ENCODE peak calls at places on chromosomes 1 and 21, in four cellular contexts. One of them, this sample, is unnamed.

GRCh38 chr21:35663856-35664606 is 396.3 kb downstream of the SETD4 start:
- DNase-seq in stomach: no peak
- DNase-seq in A549: no peak
- DNase-seq in HepG2: no peak
- DNase-seq in this sample: no peak

GRCh38 chr21:14075346-14076142 is 135.2 kb downstream of the LIPI start:
- DNase-seq in stomach: no peak
- DNase-seq in A549: no peak
- DNase-seq in HepG2: no peak
- DNase-seq in this sample: peak

GRCh38 chr1:100400332-100400933 is 48.1 kb downstream of the CDC14A start:
- DNase-seq in A549: no peak
- DNase-seq in stomach: peak
- DNase-seq in HepG2: peak
- DNase-seq in this sample: no peak

GRCh38 chr1:54982739-54983138 is 2.3 kb downstream of the TMEM61 start:
- DNase-seq in HepG2: peak
- DNase-seq in stomach: no peak
- DNase-seq in A549: no peak
- DNase-seq in this sample: no peak

GRCh38 chr21:43340491-43341348 is 86.2 kb downstream of the SIK1 start:
- DNase-seq in A549: peak
- DNase-seq in stomach: peak
- DNase-seq in HepG2: no peak
- DNase-seq in this sample: no peak

GRCh38 chr1:191371626-191372025 is 786.6 kb upstream of the RGS18 start:
- DNase-seq in A549: no peak
- DNase-seq in HepG2: no peak
- DNase-seq in stomach: no peak
- DNase-seq in this sample: peak

GRCh38 chr1:210918893-210919292 is 215.1 kb downstream of the KCNH1 start:
- DNase-seq in A549: no peak
- DNase-seq in stomach: no peak
- DNase-seq in HepG2: no peak
- DNase-seq in this sample: no peak

GRCh38 chr1:99955375-99955774 is 14.4 kb upstream of the SLC35A3 start:
- DNase-seq in A549: no peak
- DNase-seq in HepG2: no peak
- DNase-seq in stomach: no peak
- DNase-seq in this sample: no peak

GRCh38 chr1:98288494-98288893 is 367.7 kb upstream of the DPYD start:
- DNase-seq in HepG2: no peak
- DNase-seq in A549: no peak
- DNase-seq in stomach: no peak
- DNase-seq in this sample: no peak

GRCh38 chr1:161738627-161739287 is 10.8 kb upstream of the DUSP12 start:
- DNase-seq in HepG2: peak
- DNase-seq in stomach: peak
- DNase-seq in A549: peak
- DNase-seq in this sample: peak

GRCh38 chr1:88873737-88874374 is 17.5 kb downstream of the GTF2B start:
- DNase-seq in A549: no peak
- DNase-seq in stomach: no peak
- DNase-seq in HepG2: peak
- DNase-seq in this sample: no peak

GRCh38 chr1:154895779-154896178 is 25.7 kb upstream of the KCNN3 start:
- DNase-seq in HepG2: no peak
- DNase-seq in A549: no peak
- DNase-seq in stomach: no peak
- DNase-seq in this sample: no peak

GRCh38 chr1:198837276-198838021 is 198.6 kb downstream of the PTPRC start:
- DNase-seq in stomach: no peak
- DNase-seq in HepG2: no peak
- DNase-seq in A549: no peak
- DNase-seq in this sample: no peak

GRCh38 chr1:145918992-145919939 is 749 bp upstream of the PEX11B start:
- DNase-seq in HepG2: peak
- DNase-seq in A549: peak
- DNase-seq in stomach: peak
- DNase-seq in this sample: peak

GRCh38 chr1:153389978-153390879 is 644 bp downstream of the S100A8 start:
- DNase-seq in HepG2: no peak
- DNase-seq in A549: no peak
- DNase-seq in stomach: no peak
- DNase-seq in this sample: no peak

GRCh38 chr21:28215214-28215954 is 777.3 kb downstream of the LTN1 start:
- DNase-seq in A549: no peak
- DNase-seq in HepG2: no peak
- DNase-seq in stomach: no peak
- DNase-seq in this sample: no peak

GRCh38 chr1:32886012-32886827 is at the start of gene HPCA:
- DNase-seq in A549: peak
- DNase-seq in HepG2: peak
- DNase-seq in stomach: peak
- DNase-seq in this sample: no peak

GRCh38 chr1:235930543-235930942 is 63.8 kb upstream of the LYST start:
- DNase-seq in A549: no peak
- DNase-seq in HepG2: no peak
- DNase-seq in stomach: peak
- DNase-seq in this sample: no peak

GRCh38 chr1:53319296-53320101 is 8.4 kb downstream of the LRP8 start:
- DNase-seq in stomach: no peak
- DNase-seq in A549: no peak
- DNase-seq in HepG2: no peak
- DNase-seq in this sample: no peak

GRCh38 chr1:60234761-60235160 is 161.2 kb upstream of the C1orf87 start:
- DNase-seq in A549: no peak
- DNase-seq in stomach: no peak
- DNase-seq in HepG2: no peak
- DNase-seq in this sample: no peak

GRCh38 chr1:7551442-7551841 is 219.7 kb upstream of the VAMP3 start:
- DNase-seq in HepG2: no peak
- DNase-seq in stomach: no peak
- DNase-seq in A549: no peak
- DNase-seq in this sample: no peak

GRCh38 chr1:62280150-62280549 is 39.1 kb downstream of the KANK4 start:
- DNase-seq in A549: no peak
- DNase-seq in stomach: no peak
- DNase-seq in HepG2: no peak
- DNase-seq in this sample: no peak

GRCh38 chr1:196723325-196724185 is 51.1 kb upstream of the CFHR3 start:
- DNase-seq in stomach: peak
- DNase-seq in HepG2: peak
- DNase-seq in A549: peak
- DNase-seq in this sample: no peak

GRCh38 chr1:66533804-66534745 is at the start of gene SGIP1:
- DNase-seq in stomach: peak
- DNase-seq in HepG2: no peak
- DNase-seq in A549: no peak
- DNase-seq in this sample: peak

GRCh38 chr1:111503585-111504060 is at the start of the genes ADORA3 and TMIGD3:
- DNase-seq in HepG2: no peak
- DNase-seq in stomach: no peak
- DNase-seq in A549: no peak
- DNase-seq in this sample: no peak
- TF ChIP-seq POLR2A in HepG2: no peak
- TF ChIP-seq POLR2A in stomach: no peak
- TF ChIP-seq POLR2A in A549: no peak
- TF ChIP-seq POLR2A in this sample: no peak

GRCh38 chr1:231919900-231920299 is 293.3 kb downstream of the DISC1 start:
- DNase-seq in stomach: no peak
- DNase-seq in HepG2: no peak
- DNase-seq in A549: no peak
- DNase-seq in this sample: no peak
- TF ChIP-seq EP300 in stomach: no peak
- TF ChIP-seq EP300 in HepG2: no peak
- TF ChIP-seq EP300 in A549: no peak
- TF ChIP-seq EP300 in this sample: no peak

DNA sequence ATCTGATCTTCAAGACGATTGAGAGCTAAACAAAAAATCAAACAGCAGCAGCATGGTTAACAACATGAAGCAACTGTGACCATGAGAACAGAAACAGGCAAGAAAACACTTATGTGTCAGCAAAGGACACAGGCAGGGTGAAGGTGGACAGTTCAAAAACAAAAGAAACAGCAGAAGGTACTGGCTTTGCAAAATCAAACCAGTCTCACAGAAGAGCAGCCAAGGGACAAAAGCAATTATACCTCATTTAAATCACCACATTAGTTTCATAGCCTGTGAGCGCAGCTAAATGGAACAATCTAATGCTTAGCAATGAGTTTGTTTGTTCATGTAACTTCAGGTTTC is 59.1 kb downstream of the CAPN2 start:
- DNase-seq in stomach: no peak
- DNase-seq in A549: no peak
- DNase-seq in HepG2: no peak
- DNase-seq in this sample: no peak
- TF ChIP-seq POLR2A in stomach: no peak
- TF ChIP-seq POLR2A in A549: no peak
- TF ChIP-seq POLR2A in HepG2: no peak
- TF ChIP-seq POLR2A in this sample: no peak

DNA sequence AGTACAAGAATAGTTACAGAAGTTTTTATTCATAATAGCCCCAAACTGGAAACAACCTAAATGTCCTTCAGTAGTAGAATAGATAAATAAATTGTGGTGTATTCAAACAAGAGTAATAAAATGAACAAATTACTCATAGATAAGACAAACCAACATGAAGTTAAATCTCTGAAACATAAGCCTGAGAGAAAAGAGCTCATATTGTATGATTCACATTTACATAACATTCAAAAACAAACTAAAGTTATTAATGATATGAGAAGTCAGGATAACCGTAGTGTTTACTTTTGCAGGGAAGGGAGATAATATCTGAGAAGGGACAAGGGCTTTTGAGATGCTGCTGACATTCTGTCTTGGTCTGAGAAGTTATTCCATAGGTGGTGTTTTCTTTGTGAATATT is 13.5 kb downstream of the STPG1 start:
- DNase-seq in HepG2: no peak
- DNase-seq in stomach: no peak
- DNase-seq in A549: no peak
- DNase-seq in this sample: no peak
- TF ChIP-seq EP300 in HepG2: no peak
- TF ChIP-seq EP300 in stomach: no peak
- TF ChIP-seq EP300 in A549: no peak
- TF ChIP-seq EP300 in this sample: no peak